ENCODE peak calls at places on chromosomes 16 and 17, in six cellular contexts. T, I, B, J, Q and N are unnamed samples.

GRCh38 chr17:6455321-6455705 is 11.1 kb downstream of the PIMREG start:
- DNase-seq in T (no peak), Q (peak; percentile 27), I (no peak), B (no peak), J (no peak), N (no peak)

GRCh38 chr17:62778990-62779681 is 29.0 kb downstream of the MARCHF10 start:
- DNase-seq in B (no peak), I (peak; percentile 88), J (peak; percentile 70), T (peak; percentile 59), Q (no peak), N (peak; percentile 86)

GRCh38 chr17:75764417-75764710 is 628 bp downstream of the GALK1 start:
- DNase-seq in B (no peak), T (no peak), I (no peak), J (no peak), Q (no peak), N (no peak)

GRCh38 chr17:74393323-74393942 is 26.1 kb downstream of the GPR142 start:
- DNase-seq in T (no peak), I (no peak), Q (no peak), B (no peak), J (no peak), N (no peak)

GRCh38 chr16:13453938-13454553 is 465.9 kb upstream of the ERCC4 start:
- DNase-seq in Q (no peak), I (peak; percentile 55), T (no peak), J (peak; percentile 61), B (no peak), N (no peak)

GRCh38 chr16:11972128-11972527 is 4.4 kb upstream of the SNX29 start:
- DNase-seq in T (no peak), Q (no peak), B (no peak), J (no peak), I (no peak), N (no peak)

GRCh38 chr16:67936876-67937605 is 391 bp upstream of the PSMB10 start:
- DNase-seq in I (peak; percentile 49), B (no peak), Q (peak; percentile 57), T (no peak), J (peak; percentile 40), N (peak; percentile 87)

GRCh38 chr16:56603589-56603988 is 4.8 kb upstream of the MT2A start:
- DNase-seq in Q (no peak), T (no peak), B (no peak), I (peak; percentile 64), J (peak; percentile 26), N (peak; percentile 55)

GRCh38 chr16:88116121-88116900 is 165.1 kb downstream of the BANP start:
- DNase-seq in J (peak; percentile 0), T (no peak), Q (no peak), I (no peak), B (no peak), N (peak; percentile 28)

GRCh38 chr17:73650147-73650546 is 5.9 kb upstream of the SDK2 start:
- DNase-seq in J (no peak), T (no peak), I (no peak), B (no peak), Q (no peak), N (no peak)

GRCh38 chr17:40810505-40810904 is 10.7 kb upstream of the KRT28 start:
- DNase-seq in I (peak; percentile 67), B (no peak), T (no peak), J (peak; percentile 99), Q (no peak), N (no peak)

GRCh38 chr16:66508261-66508913 is 41.5 kb downstream of the TK2 start:
- DNase-seq in T (peak; percentile 1), J (peak; percentile 88), B (no peak), I (no peak), Q (no peak), N (peak; percentile 67)

GRCh38 chr17:59842901-59843652 is 49.7 kb downstream of the TUBD1 start:
- DNase-seq in I (peak; percentile 93), J (peak; percentile 100), B (no peak), Q (peak; percentile 44), T (peak; percentile 41), N (no peak)

GRCh38 chr16:1108299-1109252 is 12.5 kb upstream of the C1QTNF8 start:
- DNase-seq in T (peak; percentile 74), I (peak; percentile 76), J (no peak), Q (no peak), B (peak; percentile 41), N (no peak)

GRCh38 chr17:82789051-82789592 is 37.3 kb downstream of the TBCD start:
- DNase-seq in T (no peak), J (no peak), I (no peak), B (no peak), Q (no peak), N (no peak)

GRCh38 chr17:81870155-81870977 is 771 bp downstream of the ARHGDIA start:
- DNase-seq in T (peak; percentile 42), J (no peak), Q (no peak), I (peak; percentile 55), B (peak; percentile 17), N (peak; percentile 48)

GRCh38 chr17:28392491-28392890 is 13.5 kb downstream of the SLC46A1 start:
- DNase-seq in T (no peak), J (no peak), I (no peak), B (no peak), Q (no peak), N (no peak)

GRCh38 chr16:12868788-12869187 is 32.6 kb upstream of the SHISA9 start:
- DNase-seq in B (no peak), I (no peak), T (no peak), Q (no peak), J (no peak), N (no peak)

GRCh38 chr16:61233718-61234117 is 802.5 kb downstream of the CDH8 start:
- DNase-seq in J (no peak), Q (no peak), B (no peak), T (no peak), I (no peak), N (no peak)

GRCh38 chr17:9434502-9435113 is 141.0 kb downstream of the STX8 start:
- DNase-seq in J (no peak), T (no peak), Q (no peak), I (peak; percentile 8), B (no peak), N (no peak)

GRCh38 chr16:85664580-85665372 is 24.0 kb downstream of the GINS2 start:
- DNase-seq in Q (no peak), J (no peak), T (no peak), I (no peak), B (no peak), N (peak; percentile 27)

GRCh38 chr16:78607465-78607864 is 508.0 kb downstream of the WWOX start:
- DNase-seq in J (no peak), T (peak; percentile 23), I (no peak), B (no peak), Q (no peak), N (no peak)

GRCh38 chr17:5249615-5250014 is 15.0 kb upstream of the SCIMP start:
- DNase-seq in I (peak; percentile 80), T (peak; percentile 24), Q (peak; percentile 32), B (peak; percentile 62), J (peak; percentile 30), N (no peak)

GRCh38 chr17:32136856-32137255 is 5.4 kb upstream of the RHOT1 start:
- DNase-seq in T (no peak), J (no peak), Q (no peak), I (no peak), B (no peak), N (no peak)

GRCh38 chr17:64240261-64240740 is 22.8 kb downstream of the TEX2 start:
- DNase-seq in Q (no peak), J (no peak), I (no peak), B (no peak), T (no peak), N (peak; percentile 25)

GRCh38 chr17:68491864-68492263 is 20.4 kb upstream of the PRKAR1A start:
- DNase-seq in J (no peak), I (no peak), B (no peak), T (peak; percentile 38), Q (no peak), N (no peak)

GRCh38 chr17:64200080-64201042 is 62.7 kb downstream of the TEX2 start:
- DNase-seq in J (no peak), T (no peak), I (no peak), B (no peak), Q (no peak), N (no peak)

GRCh38 chr16:67535201-67535600 is 6.6 kb downstream of the RIPOR1 start:
- DNase-seq in B (no peak), T (no peak), Q (no peak), J (no peak), I (no peak), N (no peak)

GRCh38 chr16:87851601-87852000 is 17.7 kb downstream of the SLC7A5 start:
- DNase-seq in I (no peak), J (no peak), Q (no peak), T (no peak), B (no peak), N (peak; percentile 85)

GRCh38 chr17:4739122-4740024 is at the start of the genes CXCL16 and ZMYND15:
- DNase-seq in T (peak; percentile 54), Q (peak; percentile 37), I (no peak), B (no peak), J (peak; percentile 31), N (peak; percentile 95)

GRCh38 chr16:72884573-72884972 is 163.4 kb downstream of the ZFHX3 start:
- DNase-seq in B (no peak), Q (no peak), T (no peak), I (no peak), J (no peak), N (no peak)

GRCh38 chr17:2695961-2696760 is 15.4 kb downstream of the CLUH start:
- DNase-seq in Q (no peak), B (no peak), I (no peak), J (no peak), T (no peak), N (peak; percentile 20)

GRCh38 chr17:44978807-44979206 is 10.7 kb upstream of the C1QL1 start:
- DNase-seq in Q (no peak), B (no peak), T (no peak), J (no peak), I (no peak), N (no peak)

GRCh38 chr17:79485399-79485985 is 125.4 kb downstream of the RBFOX3 start:
- DNase-seq in J (no peak), T (no peak), Q (no peak), B (no peak), I (no peak), N (no peak)

GRCh38 chr17:35046740-35047283 is 16.7 kb downstream of the RFFL start:
- DNase-seq in I (peak; percentile 86), T (no peak), J (no peak), Q (peak; percentile 51), B (peak; percentile 8), N (no peak)

GRCh38 chr16:54940279-54940604 is 9.6 kb downstream of the IRX5 start:
- DNase-seq in Q (no peak), B (no peak), J (no peak), T (no peak), I (no peak), N (no peak)

GRCh38 chr17:76151896-76152454 is 10.9 kb upstream of the FOXJ1 start:
- DNase-seq in T (no peak), Q (no peak), B (no peak), I (no peak), J (no peak), N (no peak)